ENCODE peak calls at places on chromosomes 13 and 19, in seven cellular contexts. K, Q, E, B, Z, U and L are unnamed samples.

GRCh38 chr13:113029487-113030258 is 60.7 kb downstream of the MCF2L start:
- DNase-seq in E (no peak), Q (peak; percentile 59), U (peak; percentile 13), B (peak; percentile 37), K (no peak), Z (no peak), L (peak; percentile 84)

GRCh38 chr13:74066937-74067336 is 67.3 kb downstream of the KLF12 start:
- DNase-seq in Z (no peak), Q (no peak), B (no peak), E (no peak), K (no peak), U (no peak), L (no peak)

GRCh38 chr19:46080561-46080960 is 39.8 kb upstream of the IGFL4 start:
- DNase-seq in K (peak; percentile 80), U (no peak), Z (no peak), Q (no peak), B (no peak), E (no peak), L (peak; percentile 70)

GRCh38 chr13:50846861-50847475 is 3.5 kb upstream of the DLEU7 start:
- DNase-seq in K (no peak), B (no peak), E (no peak), Q (no peak), Z (no peak), U (no peak), L (no peak)

GRCh38 chr13:28624707-28625432 is 34.1 kb upstream of the POMP start:
- DNase-seq in Z (no peak), U (no peak), B (no peak), K (no peak), E (no peak), Q (no peak), L (no peak)

GRCh38 chr13:70985371-70985770 is 877.1 kb upstream of the KLHL1 start:
- DNase-seq in U (no peak), Z (no peak), K (no peak), E (no peak), B (no peak), Q (no peak), L (no peak)

GRCh38 chr13:105552078-105552477 is 983.4 kb downstream of the EFNB2 start:
- DNase-seq in Z (no peak), K (no peak), U (no peak), Q (no peak), B (no peak), E (no peak), L (no peak)

GRCh38 chr19:18155095-18156087 is 2.4 kb downstream of the PIK3R2 start:
- DNase-seq in U (no peak), Q (no peak), K (no peak), E (no peak), Z (no peak), B (peak; percentile 59), L (no peak)

GRCh38 chr13:109784590-109785140 is 1.7 kb downstream of the IRS2 start:
- DNase-seq in B (peak; percentile 80), Q (peak; percentile 63), Z (peak; percentile 85), K (peak; percentile 62), E (peak; percentile 93), U (peak; percentile 40), L (no peak)

GRCh38 chr19:6572217-6572616 is 18.7 kb downstream of the CD70 start:
- DNase-seq in Q (no peak), B (peak; percentile 32), Z (no peak), E (no peak), K (no peak), U (no peak), L (peak; percentile 75)

GRCh38 chr19:4388171-4389063 is 11.9 kb downstream of the SH3GL1 start:
- DNase-seq in B (no peak), Q (no peak), E (no peak), Z (peak; percentile 61), U (no peak), K (no peak), L (peak; percentile 68)

GRCh38 chr19:56837492-56837891 is 3.0 kb downstream of the PEG3 start:
- DNase-seq in Q (no peak), U (no peak), B (peak; percentile 22), K (peak; percentile 77), Z (peak; percentile 72), E (peak; percentile 92), L (peak; percentile 81)

GRCh38 chr19:50500753-50501151 is 10.2 kb downstream of the JOSD2 start:
- DNase-seq in K (no peak), U (no peak), Q (no peak), E (peak; percentile 50), B (no peak), Z (peak; percentile 82), L (no peak)

GRCh38 chr19:53546766-53547541 is 9.0 kb downstream of the ZNF331 start:
- DNase-seq in U (no peak), Q (no peak), K (no peak), Z (no peak), B (no peak), E (no peak), L (no peak)

GRCh38 chr13:93217701-93218100 is 8.9 kb upstream of the GPC6 start:
- DNase-seq in E (no peak), U (no peak), Q (no peak), K (no peak), Z (no peak), B (no peak), L (no peak)

GRCh38 chr19:43461303-43461702 is 4.1 kb downstream of the LYPD3 start:
- DNase-seq in Z (no peak), B (no peak), K (no peak), U (no peak), Q (no peak), E (no peak), L (no peak)

GRCh38 chr13:20462533-20462915 is 63.1 kb downstream of the CRYL1 start:
- DNase-seq in U (no peak), Q (no peak), Z (no peak), E (no peak), K (no peak), B (no peak), L (no peak)

DNA sequence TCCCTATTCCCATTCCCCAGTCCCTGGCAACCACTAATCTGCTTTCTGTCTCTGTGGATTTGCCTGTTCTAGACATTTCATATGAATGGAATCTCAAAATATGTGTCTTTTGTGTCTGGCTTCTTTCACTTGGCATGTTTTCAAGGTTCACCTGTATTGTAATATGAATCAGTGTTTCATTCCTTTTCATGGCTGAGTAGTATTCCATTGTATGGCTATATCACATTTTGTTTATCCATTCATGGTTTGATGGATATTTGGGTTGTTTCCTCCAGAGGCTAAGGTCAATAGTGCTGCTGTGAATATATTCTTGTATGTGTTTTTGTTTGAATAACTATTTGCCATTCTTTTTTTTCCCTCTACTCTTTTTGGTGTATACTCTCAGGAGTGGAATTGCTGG is 24.4 kb downstream of the NCAN start:
- DNase-seq in K (no peak), Q (no peak), E (no peak), B (no peak), Z (no peak), U (no peak), L (no peak)
- H3K4me1 ChIP-seq in K (no peaks in the 10 kb centered on the region), Q (no peaks in the 10 kb centered on the region), E (no peaks in the 10 kb centered on the region), B (no peaks in the 10 kb centered on the region), Z (no peaks in the 10 kb centered on the region), U (no peaks in the 10 kb centered on the region), L (no peaks in the 10 kb centered on the region)

GRCh38 chr19:12162882-12163806 is at the start of gene ZNF136:
- DNase-seq in U (peak; percentile 88), K (peak; percentile 94), B (peak; percentile 96), Z (peak; percentile 93), Q (peak; percentile 93), E (peak; percentile 98), L (peak; percentile 97)

GRCh38 chr19:12159773-12160414 is 3.0 kb upstream of the ZNF136 start:
- DNase-seq in U (no peak), B (no peak), K (no peak), Z (no peak), Q (no peak), E (no peak), L (no peak)

GRCh38 chr19:12163841-12164240 is 945 bp downstream of the ZNF136 start:
- DNase-seq in B (no peak), E (no peak), Q (no peak), U (no peak), K (no peak), Z (no peak), L (no peak)

GRCh38 chr19:12166596-12166995 is 3.7 kb downstream of the ZNF136 start:
- DNase-seq in Q (no peak), Z (no peak), K (no peak), U (no peak), B (no peak), E (no peak), L (no peak)

DNA sequence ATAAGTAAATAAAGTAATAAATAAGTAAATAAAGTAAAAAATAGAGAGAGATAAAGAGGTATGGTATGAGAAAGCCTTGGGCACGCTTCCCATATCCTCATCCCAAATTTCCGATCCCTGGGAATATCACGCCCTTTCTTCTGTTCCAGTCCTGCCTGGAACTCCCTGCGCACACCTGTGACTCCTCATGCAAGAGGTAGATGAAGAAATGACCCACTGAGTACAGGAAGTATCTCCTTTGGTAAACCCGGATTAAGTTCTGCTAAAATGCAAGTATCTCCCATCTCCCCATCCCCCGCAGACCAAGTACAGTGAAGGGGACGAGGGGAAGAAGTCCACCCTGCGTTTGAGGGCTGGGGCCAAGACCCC is 399 bp upstream of the ZNF136 start:
- DNase-seq in B (no peak), U (no peak), Z (no peak), K (no peak), Q (no peak), E (no peak), L (no peak)
- H3K4me3 ChIP-seq in B (peak overlapping the region; percentile 83), U (peak overlapping the region; percentile 77), Z (peak overlapping the region; percentile 89), K (peak overlapping the region; percentile 90), Q (peak overlapping the region; percentile 83), E (peak overlapping the region; percentile 81), L (peak overlapping the region; percentile 57)

GRCh38 chr19:29084266-29084665 is 128.7 kb downstream of the UQCRFS1 start:
- DNase-seq in U (no peak), Q (no peak), K (no peak), B (no peak), E (no peak), Z (no peak), L (no peak)

GRCh38 chr19:29085630-29086029 is 127.3 kb downstream of the UQCRFS1 start:
- DNase-seq in Z (no peak), B (no peak), E (no peak), Q (no peak), U (no peak), K (no peak), L (no peak)

GRCh38 chr19:29083863-29084262 is 129.1 kb downstream of the UQCRFS1 start:
- DNase-seq in E (no peak), U (no peak), B (no peak), Z (no peak), Q (no peak), K (no peak), L (no peak)

GRCh38 chr19:29086646-29087045 is 126.3 kb downstream of the UQCRFS1 start:
- DNase-seq in B (no peak), Q (no peak), Z (no peak), K (no peak), E (no peak), U (no peak), L (no peak)

DNA sequence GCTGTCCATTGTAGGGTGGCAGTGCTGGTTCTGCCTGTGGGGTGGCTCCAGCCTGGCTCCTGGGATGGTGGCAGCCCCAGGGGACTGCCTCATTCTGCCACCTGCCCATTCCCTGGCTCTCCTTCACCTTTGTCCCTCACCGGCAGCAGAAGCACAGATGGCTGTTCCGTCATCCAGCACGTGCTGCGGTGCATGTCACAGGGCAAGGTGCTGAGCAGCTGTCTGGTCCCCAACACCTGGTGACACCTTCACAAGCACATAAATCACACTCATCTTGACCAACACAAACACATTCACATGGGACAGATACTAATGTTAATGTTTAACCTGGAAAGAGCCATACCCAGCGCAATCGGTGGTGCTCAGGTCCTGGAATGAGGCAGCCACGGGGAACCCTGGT is 126.8 kb downstream of the UQCRFS1 start:
- DNase-seq in E (no peak), U (no peak), Z (no peak), Q (no peak), B (no peak), K (no peak), L (no peak)
- H3K4me1 ChIP-seq in E (no peaks in the 10 kb centered on the region), U (no peaks in the 10 kb centered on the region), Z (no peaks in the 10 kb centered on the region), Q (no peaks in the 10 kb centered on the region), B (no peaks in the 10 kb centered on the region), K (no peaks in the 10 kb centered on the region), L (no peaks in the 10 kb centered on the region)

GRCh38 chr19:48393196-48393558 is 291 bp upstream of the GRIN2D start:
- DNase-seq in E (no peak), B (no peak), Z (no peak), Q (no peak), U (no peak), K (no peak), L (no peak)
- H3K4me3 ChIP-seq in E (no peak overlapping the region), B (no peak overlapping the region), Z (no peak overlapping the region), Q (no peak overlapping the region), U (no peak overlapping the region), K (no peak overlapping the region), L (no peak overlapping the region)